ENCODE peak calls at places on chromosomes 13 and 19, in six cellular contexts. U is neuronal stem cell, R is psoas muscle, B is IMR-90, T is prostate gland, C is spleen. V is an unnamed sample. For H3K36me3 and H3K4me1, the result is how much of the 10 kb centered on the place peaks cover.

GRCh38 chr19:18915639-18916038 is 3.5 kb downstream of the COPE start:
- DNase-seq in U (no peak), R (peak), B (peak), T (no peak), C (peak), V (no peak)

GRCh38 chr13:44825951-44826350 is 163.3 kb downstream of the NUFIP1 start:
- DNase-seq in U (no peak), R (no peak), B (no peak), T (no peak), C (no peak), V (no peak)

GRCh38 chr13:36766295-36766694 is 52.7 kb upstream of the RFXAP start:
- DNase-seq in U (no peak), R (no peak), B (peak), T (no peak), C (no peak), V (no peak)

GRCh38 chr13:26184791-26185250 is 37.3 kb downstream of the RNF6 start:
- DNase-seq in U (peak), R (peak), B (peak), T (peak), C (peak), V (peak)

GRCh38 chr13:112995395-112996091 is 26.5 kb downstream of the MCF2L start:
- DNase-seq in U (no peak), R (no peak), B (no peak), T (no peak), C (no peak), V (no peak)

GRCh38 chr13:37381502-37381901 is 217.1 kb downstream of the POSTN start:
- DNase-seq in U (no peak), R (no peak), B (no peak), T (no peak), C (no peak), V (no peak)

GRCh38 chr13:114080739-114081561 is 51.5 kb downstream of the RASA3 start:
- DNase-seq in U (no peak), R (no peak), B (no peak), T (no peak), C (no peak), V (peak)

GRCh38 chr13:93309886-93310520 is 83.4 kb downstream of the GPC6 start:
- DNase-seq in U (peak), R (no peak), B (peak), T (no peak), C (no peak), V (no peak)

GRCh38 chr19:43524922-43525835 is 1.8 kb downstream of the ETHE1 start:
- DNase-seq in U (no peak), R (peak), B (peak), T (peak), C (no peak), V (peak)

GRCh38 chr13:113034451-113035208 is 65.6 kb downstream of the MCF2L start:
- DNase-seq in U (peak), R (peak), B (peak), T (peak), C (no peak), V (peak)

GRCh38 chr13:106355866-106356265 is 179.6 kb downstream of the EFNB2 start:
- DNase-seq in U (no peak), R (no peak), B (no peak), T (no peak), C (no peak), V (no peak)

GRCh38 chr19:4368128-4368820 is 24.9 kb downstream of the MPND start:
- DNase-seq in U (no peak), R (no peak), B (peak), T (no peak), C (no peak), V (peak)

GRCh38 chr13:21046203-21046602 is 15.2 kb downstream of the LATS2 start:
- DNase-seq in U (no peak), R (no peak), B (no peak), T (no peak), C (no peak), V (no peak)

GRCh38 chr13:72290962-72291681 is 424.1 kb upstream of the DACH1 start:
- DNase-seq in U (no peak), R (no peak), B (no peak), T (no peak), C (no peak), V (no peak)

GRCh38 chr13:26480246-26480855 is 77.1 kb upstream of the WASF3 start:
- DNase-seq in U (no peak), R (no peak), B (peak), T (no peak), C (no peak), V (no peak)

GRCh38 chr19:11418518-11419506 is at the start of gene RGL3:
- DNase-seq in U (no peak), R (peak), B (no peak), T (peak), C (peak), V (peak)

GRCh38 chr13:46962286-46962941 is 65.6 kb upstream of the HTR2A start:
- DNase-seq in U (no peak), R (no peak), B (peak), T (no peak), C (no peak), V (no peak)

GRCh38 chr13:40776681-40777165 is 5.7 kb upstream of the MRPS31 start:
- DNase-seq in U (no peak), R (no peak), B (peak), T (no peak), C (peak), V (no peak)

GRCh38 chr13:91598655-91599054 is 200.2 kb downstream of the GPC5 start:
- DNase-seq in U (no peak), R (no peak), B (no peak), T (no peak), C (no peak), V (no peak)

GRCh38 chr13:83634601-83635000 is 247.7 kb downstream of the SLITRK1 start:
- DNase-seq in U (no peak), R (no peak), B (no peak), T (no peak), C (no peak), V (no peak)

GRCh38 chr13:25288966-25289365 is 1.7 kb upstream of the MTMR6 start:
- DNase-seq in U (no peak), R (no peak), B (no peak), T (no peak), C (no peak), V (no peak)

GRCh38 chr13:48160879-48161278 is 66.0 kb upstream of the MED4 start:
- DNase-seq in U (no peak), R (peak), B (no peak), T (no peak), C (no peak), V (peak)

GRCh38 chr13:97131447-97131846 is 90.7 kb upstream of the MBNL2 start:
- DNase-seq in U (no peak), R (no peak), B (no peak), T (no peak), C (no peak), V (no peak)

GRCh38 chr13:46149272-46150133 is 32.5 kb downstream of the LCP1 start:
- DNase-seq in U (no peak), R (no peak), B (peak), T (peak), C (no peak), V (no peak)

GRCh38 chr13:53045110-53045509 is 16.5 kb downstream of the OLFM4 start:
- DNase-seq in U (no peak), R (no peak), B (no peak), T (no peak), C (no peak), V (no peak)

GRCh38 chr19:10884273-10884672 is 12.9 kb downstream of the CARM1 start:
- DNase-seq in U (no peak), R (no peak), B (peak), T (no peak), C (no peak), V (no peak)

GRCh38 chr19:49465371-49465770 is 8.6 kb upstream of the FLT3LG start:
- DNase-seq in U (no peak), R (no peak), B (no peak), T (no peak), C (no peak), V (no peak)
- H3K36me3 ChIP-seq in U (under half), R (under half), B (under half), T (under half), C (half or more), V (half or more)

DNA sequence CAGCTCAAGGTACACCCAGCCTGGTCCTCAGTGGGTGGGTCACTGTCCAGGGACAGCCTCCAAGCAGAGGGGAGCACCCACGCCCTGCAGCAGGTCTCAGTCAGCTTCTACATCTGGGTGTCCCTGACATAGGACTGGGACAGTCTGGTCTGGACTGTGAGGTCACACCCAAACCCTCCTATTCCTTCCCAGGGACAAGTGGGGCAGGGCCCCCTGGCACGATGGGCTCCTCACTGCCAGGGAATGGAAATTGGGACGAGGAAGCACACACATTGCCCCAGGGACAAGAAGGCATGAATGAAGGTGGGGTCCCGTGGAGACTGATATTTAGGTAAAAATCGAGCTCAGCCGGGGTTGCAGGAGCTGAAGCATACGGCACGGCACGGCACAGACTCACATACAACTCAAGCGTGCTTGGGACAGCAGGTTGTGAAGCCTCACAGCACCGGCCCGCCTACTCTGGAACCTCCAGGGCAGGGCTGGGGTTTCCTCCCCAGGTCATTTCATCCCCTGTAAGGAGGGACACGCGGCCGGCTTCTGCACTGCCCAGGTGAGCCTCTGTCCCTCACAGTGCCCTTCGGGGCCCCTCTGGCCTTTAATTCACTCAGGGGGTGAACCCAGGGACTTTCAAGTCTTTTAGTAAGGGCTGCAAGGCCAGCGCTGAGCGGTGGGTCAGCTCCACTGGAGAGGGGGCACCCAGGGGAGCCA is 3.5 kb downstream of the PNMA8B start:
- DNase-seq in U (no peak), R (no peak), B (no peak), T (no peak), C (no peak), V (no peak)
- H3K4me1 ChIP-seq in U (under half), R (under half), B (under half), T (under half), C (half or more), V (under half)

DNA sequence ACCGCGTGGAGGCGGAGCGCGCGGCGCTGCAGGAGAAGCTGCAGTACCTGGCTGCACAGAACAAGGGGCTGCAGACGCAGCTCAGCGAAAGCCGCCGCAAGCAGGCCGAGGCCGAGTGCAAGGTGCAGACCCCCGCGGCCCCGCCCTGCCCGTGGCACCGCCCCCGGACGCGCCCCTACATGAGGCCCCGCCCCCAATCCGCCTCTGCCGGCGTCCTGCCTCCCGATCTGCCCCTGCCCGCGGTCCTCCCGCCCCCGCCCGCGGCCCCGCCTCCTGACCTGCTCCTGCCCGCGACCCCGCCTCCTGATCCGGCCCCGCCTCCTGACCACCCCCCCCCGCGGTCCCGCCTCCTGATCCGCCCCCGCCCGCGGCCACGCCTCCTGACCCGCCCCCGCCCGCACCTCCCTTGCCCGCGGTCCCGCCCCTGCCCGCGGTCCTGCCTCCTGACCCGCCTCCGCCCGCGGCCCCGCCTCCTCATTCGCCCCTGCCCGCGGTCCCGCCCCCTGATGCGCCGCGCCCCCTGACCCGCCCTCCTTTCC is 11.7 kb downstream of the PRR36 start:
- DNase-seq in U (peak), R (peak), B (peak), T (peak), C (peak), V (no peak)
- H3K4me3 ChIP-seq in U (peak), R (peak), B (peak), T (no peak), C (peak), V (peak)

GRCh38 chr19:44973982-44974735 is 19.0 kb downstream of the CLPTM1 start:
- DNase-seq in U (no peak), R (no peak), B (no peak), T (no peak), C (no peak), V (no peak)
- H3K36me3 ChIP-seq in U (under half), R (under half), B (half or more), T (under half), C (half or more), V (half or more)

GRCh38 chr19:2077833-2078619 is 18.1 kb downstream of the MOB3A start:
- DNase-seq in U (no peak), R (no peak), B (no peak), T (no peak), C (peak), V (no peak)
- H3K4me1 ChIP-seq in U (under half), R (under half), B (under half), T (under half), C (half or more), V (under half)

GRCh38 chr13:110867380-110867779 is 47.5 kb downstream of the ANKRD10 start:
- DNase-seq in U (no peak), R (no peak), B (no peak), T (no peak), C (peak), V (no peak)

GRCh38 chr13:110868631-110869165 is 46.2 kb downstream of the ANKRD10 start:
- DNase-seq in U (no peak), R (no peak), B (no peak), T (no peak), C (no peak), V (no peak)

GRCh38 chr13:110869805-110870706 is 44.8 kb downstream of the ANKRD10 start:
- DNase-seq in U (no peak), R (peak), B (peak), T (peak), C (peak), V (peak)

GRCh38 chr13:110866491-110867170 is 48.2 kb downstream of the ANKRD10 start:
- DNase-seq in U (no peak), R (no peak), B (no peak), T (no peak), C (no peak), V (no peak)

DNA sequence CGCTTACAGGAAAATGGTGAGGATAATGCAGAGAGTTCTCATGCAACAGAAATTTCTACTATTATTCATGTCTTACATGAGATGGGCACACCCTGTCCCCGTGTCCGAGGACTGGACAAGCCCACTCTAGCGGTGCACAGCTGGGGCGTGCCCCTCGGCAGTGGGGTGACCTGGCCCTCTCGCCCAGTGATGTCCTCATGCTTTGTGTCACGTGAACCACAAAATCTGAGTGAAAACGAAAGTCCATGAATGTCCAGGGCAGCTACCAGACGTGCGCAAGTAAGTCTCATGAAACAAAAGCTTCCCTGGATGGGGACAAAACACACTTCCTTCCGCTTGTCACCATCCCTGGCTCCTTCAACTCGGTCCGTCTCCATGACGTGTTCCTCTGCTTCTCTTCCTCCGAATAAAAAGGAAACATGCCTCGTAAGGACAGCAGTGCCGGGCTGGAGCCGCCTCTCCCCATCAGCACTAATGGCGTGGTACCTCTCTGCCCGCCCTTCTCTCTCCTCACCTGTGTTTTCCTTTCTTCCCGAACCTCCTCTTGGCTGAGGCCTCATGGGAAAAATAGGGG is 45.6 kb downstream of the ANKRD10 start:
- DNase-seq in U (no peak), R (peak), B (no peak), T (no peak), C (no peak), V (no peak)
- H3K4me3 ChIP-seq in U (no peak), R (peak), B (peak), T (peak), C (peak), V (peak)

DNA sequence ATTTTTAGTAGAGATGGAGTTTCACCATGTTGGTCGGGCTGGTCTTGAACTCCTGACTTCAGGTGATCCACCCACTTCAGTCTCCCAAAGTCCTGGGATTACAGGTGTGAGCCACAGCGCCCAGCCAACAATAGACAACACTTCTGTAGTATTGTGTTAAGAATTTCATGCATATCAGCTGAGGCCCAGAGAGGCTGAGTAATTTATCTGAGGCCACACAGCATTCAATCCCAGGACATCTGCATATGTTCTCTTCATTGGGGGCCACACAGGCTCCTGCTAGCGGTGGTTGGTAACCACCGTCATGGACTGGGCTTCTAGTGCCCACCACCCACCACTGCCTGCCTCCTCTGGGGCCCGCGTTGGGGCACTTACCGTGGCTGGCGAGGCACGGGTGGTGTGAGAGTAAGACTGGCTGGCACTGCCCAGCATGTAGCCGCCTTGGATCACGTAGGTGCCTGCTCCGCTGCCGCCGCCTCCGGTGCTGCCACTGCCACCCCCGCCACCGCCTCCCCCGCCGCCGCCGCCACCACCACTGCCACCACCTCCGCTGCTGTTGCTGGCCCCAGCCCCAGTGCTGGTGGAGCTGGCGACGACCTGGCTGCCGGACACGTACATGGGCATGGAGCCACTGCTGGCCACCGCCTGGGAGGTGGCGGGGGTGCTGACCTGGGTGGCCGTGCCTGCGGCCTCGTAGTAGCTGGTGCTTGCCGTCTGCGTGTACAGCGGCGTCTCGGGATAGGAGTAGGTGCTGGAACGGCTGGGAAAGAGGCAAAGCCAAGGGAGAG is 20.3 kb downstream of the DCAF15 start:
- DNase-seq in U (no peak), R (no peak), B (no peak), T (no peak), C (no peak), V (no peak)
- H3K36me3 ChIP-seq in U (under half), R (under half), B (under half), T (under half), C (half or more), V (under half)

GRCh38 chr19:44643605-44644390 is at the start of gene PVR:
- DNase-seq in U (peak), R (peak), B (peak), T (peak), C (peak), V (peak)

GRCh38 chr19:44641866-44642265 is 1.8 kb upstream of the PVR start:
- DNase-seq in U (no peak), R (no peak), B (no peak), T (no peak), C (no peak), V (no peak)

GRCh38 chr19:44642375-44642774 is 1.3 kb upstream of the PVR start:
- DNase-seq in U (no peak), R (no peak), B (no peak), T (no peak), C (no peak), V (no peak)

GRCh38 chr19:44640518-44640917 is 3.2 kb upstream of the PVR start:
- DNase-seq in U (no peak), R (no peak), B (peak), T (no peak), C (no peak), V (no peak)

GRCh38 chr19:44641460-44641859 is 2.2 kb upstream of the PVR start:
- DNase-seq in U (no peak), R (no peak), B (no peak), T (no peak), C (no peak), V (no peak)
- H3K4me1 ChIP-seq in U (under half), R (under half), B (under half), T (under half), C (under half), V (under half)

GRCh38 chr19:17831419-17831888 is 10.1 kb upstream of the INSL3 start:
- DNase-seq in U (no peak), R (no peak), B (no peak), T (no peak), C (no peak), V (no peak)
- H3K4me3 ChIP-seq in U (peak), R (peak), B (no peak), T (peak), C (no peak), V (no peak)

GRCh38 chr19:1622007-1622406 is 16.7 kb upstream of the UQCR11 start:
- DNase-seq in U (no peak), R (no peak), B (no peak), T (no peak), C (no peak), V (no peak)

GRCh38 chr19:1624458-1624857 is 19.2 kb upstream of the UQCR11 start:
- DNase-seq in U (peak), R (no peak), B (peak), T (no peak), C (peak), V (no peak)

GRCh38 chr19:1621574-1621973 is 16.3 kb upstream of the UQCR11 start:
- DNase-seq in U (no peak), R (no peak), B (no peak), T (no peak), C (no peak), V (no peak)

GRCh38 chr19:1621021-1621420 is 15.8 kb upstream of the UQCR11 start:
- DNase-seq in U (no peak), R (no peak), B (no peak), T (no peak), C (no peak), V (no peak)

DNA sequence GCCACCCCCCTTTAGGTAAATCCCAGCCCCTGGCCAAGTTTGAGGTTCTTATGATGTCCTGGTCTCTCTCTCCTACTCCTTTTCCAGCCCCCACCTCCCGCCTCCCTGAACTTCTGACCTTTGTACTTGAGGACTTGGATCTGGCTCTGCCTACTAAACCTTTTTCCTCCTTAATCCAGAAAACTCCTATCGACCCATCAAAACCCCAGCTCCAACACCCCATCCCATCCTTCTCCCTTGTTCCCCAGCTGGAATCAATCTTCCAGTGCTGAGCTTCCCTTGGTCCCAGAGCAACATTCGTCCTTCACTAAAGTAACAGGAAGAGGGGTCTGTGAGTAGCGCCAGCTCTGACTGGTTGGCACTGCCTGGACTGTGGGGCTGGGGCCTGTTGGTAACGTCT is 17.3 kb upstream of the UQCR11 start:
- DNase-seq in U (no peak), R (no peak), B (no peak), T (no peak), C (no peak), V (no peak)
- H3K36me3 ChIP-seq in U (half or more), R (under half), B (half or more), T (under half), C (half or more), V (under half)